ENCODE peak calls at places on chromosomes 13 and 19, in six cellular contexts. X, O, C, T, L and B are unnamed samples.

GRCh38 chr13:49935171-49936084 is 712 bp downstream of the SPRYD7 start:
- DNase-seq in X (no peak), O (peak), C (peak), T (peak), L (peak), B (peak)

GRCh38 chr13:99174533-99175100 is 26.0 kb upstream of the UBAC2 start:
- DNase-seq in X (no peak), O (no peak), C (no peak), T (no peak), L (no peak), B (no peak)

GRCh38 chr13:49690133-49690989 is 925 bp downstream of the EBPL start:
- DNase-seq in X (peak), O (no peak), C (no peak), T (no peak), L (peak), B (peak)

GRCh38 chr19:17333611-17334413 is 843 bp downstream of the ANO8 start:
- DNase-seq in X (no peak), O (peak), C (peak), T (peak), L (peak), B (peak)

GRCh38 chr19:1270854-1271527 is 1.9 kb downstream of the CIRBP start:
- DNase-seq in X (no peak), O (no peak), C (no peak), T (no peak), L (no peak), B (no peak)

GRCh38 chr13:44300895-44301638 is 72.6 kb upstream of the SERP2 start:
- DNase-seq in X (peak), O (peak), C (peak), T (peak), L (peak), B (peak)

GRCh38 chr13:113169277-113170272 is 11.1 kb downstream of the PROZ start:
- DNase-seq in X (no peak), O (no peak), C (no peak), T (no peak), L (no peak), B (no peak)

GRCh38 chr13:97254809-97255208 is 32.7 kb downstream of the MBNL2 start:
- DNase-seq in X (no peak), O (no peak), C (no peak), T (peak), L (peak), B (peak)

GRCh38 chr13:71525004-71525403 is 342.0 kb downstream of the DACH1 start:
- DNase-seq in X (no peak), O (no peak), C (no peak), T (no peak), L (no peak), B (no peak)

GRCh38 chr13:80297094-80297493 is 43.8 kb downstream of the SPRY2 start:
- DNase-seq in X (no peak), O (no peak), C (no peak), T (no peak), L (no peak), B (no peak)

GRCh38 chr13:111844682-111845081 is 222.3 kb upstream of the SOX1 start:
- DNase-seq in X (no peak), O (no peak), C (no peak), T (no peak), L (no peak), B (no peak)

GRCh38 chr13:31929031-31929770 is 102.4 kb upstream of the FRY start:
- DNase-seq in X (no peak), O (no peak), C (no peak), T (peak), L (no peak), B (peak)

GRCh38 chr13:41216160-41216559 is 21.8 kb upstream of the KBTBD7 start:
- DNase-seq in X (no peak), O (no peak), C (no peak), T (peak), L (peak), B (peak)

GRCh38 chr13:46382224-46382623 is 4.8 kb downstream of the RUBCNL start:
- DNase-seq in X (no peak), O (no peak), C (no peak), T (no peak), L (no peak), B (no peak)

GRCh38 chr13:50616101-50616500 is 227.4 kb downstream of the DLEU7 start:
- DNase-seq in X (no peak), O (no peak), C (no peak), T (peak), L (peak), B (peak)

GRCh38 chr13:100395698-100396373 is 192.8 kb downstream of the GGACT start:
- DNase-seq in X (no peak), O (no peak), C (no peak), T (no peak), L (no peak), B (no peak)

GRCh38 chr19:28012361-28012760 is 1200.6 kb downstream of the UQCRFS1 start:
- DNase-seq in X (no peak), O (no peak), C (no peak), T (no peak), L (no peak), B (no peak)

DNA sequence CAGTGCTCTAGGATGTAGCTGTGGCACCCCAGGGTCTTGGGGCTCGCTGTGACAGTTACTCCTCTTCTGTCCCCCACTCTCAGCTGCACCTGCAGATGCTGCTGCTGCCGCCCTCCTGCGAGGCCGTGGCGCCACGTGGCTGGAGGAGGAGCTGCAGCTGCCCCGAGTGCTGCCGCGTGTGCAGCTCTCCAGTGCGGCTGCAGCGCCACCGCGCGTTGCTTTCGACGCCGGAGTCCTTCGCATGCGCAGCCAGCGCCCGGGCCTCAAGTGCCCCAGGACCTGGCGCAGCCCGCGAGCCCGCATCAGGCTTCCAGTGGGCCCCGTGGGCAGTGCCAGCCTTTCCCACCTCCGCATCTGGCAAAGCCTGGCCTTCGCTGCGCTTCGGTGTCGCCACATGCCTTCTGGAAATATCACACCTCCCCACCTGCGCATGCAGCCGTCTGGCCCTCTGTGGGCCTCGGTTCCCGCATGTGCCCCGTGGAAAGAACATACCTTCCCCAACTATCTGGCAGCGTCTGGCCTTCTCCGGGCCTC is 692 bp upstream of the ZNF580 start:
- DNase-seq in X (peak), O (peak), C (peak), T (peak), L (no peak), B (peak)
- TF ChIP-seq CTCF in X (peak), O (peak), C (peak), T (peak), L (peak), B (peak)

GRCh38 chr19:49165865-49166301 is 8.3 kb downstream of the TRPM4 start:
- DNase-seq in X (no peak), O (peak), C (no peak), T (no peak), L (no peak), B (no peak)
- TF ChIP-seq CTCF in X (no peak), O (no peak), C (no peak), T (no peak), L (no peak), B (no peak)

DNA sequence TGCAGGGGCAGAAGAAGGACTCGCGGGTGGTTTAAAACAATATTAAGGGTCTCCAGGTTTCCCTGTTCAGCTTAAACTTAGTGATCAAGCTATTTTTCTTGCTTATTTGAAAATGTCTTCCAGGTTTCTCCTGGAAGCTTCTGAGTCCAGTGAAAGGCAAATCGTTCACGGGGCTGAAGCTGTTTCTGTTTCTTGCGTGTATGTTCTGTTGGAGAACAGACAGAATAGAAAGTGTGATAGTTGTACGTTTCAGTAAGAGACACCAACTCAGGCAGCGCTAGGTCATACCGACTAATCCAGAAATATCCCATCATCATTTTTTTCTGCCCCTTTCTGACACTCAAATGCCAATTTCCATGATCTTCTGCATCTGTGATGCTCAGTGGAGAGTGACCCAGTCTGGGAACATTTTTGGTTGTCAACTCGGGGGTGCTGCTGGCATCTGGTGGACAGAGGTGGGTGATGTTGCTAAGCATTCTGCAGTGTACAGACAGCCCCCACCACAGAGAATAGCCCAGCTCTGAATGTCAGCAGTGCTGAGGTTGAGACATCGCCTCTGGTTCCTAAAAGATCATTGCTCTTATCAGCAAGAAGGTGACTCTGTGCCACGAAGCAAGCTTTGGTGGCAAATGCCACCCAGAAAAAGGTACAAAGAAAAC is 4.3 kb downstream of the KLF2 start:
- DNase-seq in X (no peak), O (no peak), C (no peak), T (peak), L (no peak), B (peak)
- TF ChIP-seq CTCF in X (no peak), O (no peak), C (peak), T (peak), L (no peak), B (no peak)

GRCh38 chr13:34139660-34140059 is 321.7 kb downstream of the RFC3 start:
- DNase-seq in X (no peak), O (no peak), C (no peak), T (no peak), L (no peak), B (no peak)

DNA sequence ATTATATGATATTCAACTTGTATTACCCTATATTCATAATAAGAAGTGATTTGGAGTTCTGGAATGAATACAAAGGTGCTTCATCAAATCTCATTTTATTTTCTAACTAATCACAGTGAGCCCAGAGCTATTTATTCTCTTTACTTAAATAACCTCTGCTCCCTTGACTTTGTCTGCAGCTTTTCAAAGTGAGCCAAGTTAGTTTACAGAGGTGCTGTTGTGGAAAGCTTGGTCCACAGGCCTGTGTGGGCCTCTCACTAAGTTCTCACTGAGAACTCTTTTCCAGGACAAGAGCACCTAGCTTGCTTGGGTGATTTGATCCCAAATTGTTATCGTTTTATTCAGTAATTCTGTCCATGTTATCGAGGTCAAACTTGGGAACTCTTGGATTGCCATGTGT is 319.3 kb downstream of the RFC3 start:
- DNase-seq in X (no peak), O (no peak), C (no peak), T (no peak), L (no peak), B (no peak)
- TF ChIP-seq CTCF in X (no peak), O (no peak), C (no peak), T (no peak), L (no peak), B (no peak)

GRCh38 chr13:73549717-73550116 is 490.9 kb downstream of the KLF5 start:
- DNase-seq in X (no peak), O (no peak), C (no peak), T (no peak), L (no peak), B (no peak)

GRCh38 chr13:73547239-73547638 is 488.4 kb downstream of the KLF5 start:
- DNase-seq in X (no peak), O (no peak), C (no peak), T (no peak), L (peak), B (no peak)

GRCh38 chr13:73542446-73542845 is 483.6 kb downstream of the KLF5 start:
- DNase-seq in X (no peak), O (no peak), C (no peak), T (no peak), L (peak), B (no peak)

GRCh38 chr13:73548444-73548843 is 489.6 kb downstream of the KLF5 start:
- DNase-seq in X (no peak), O (no peak), C (no peak), T (no peak), L (no peak), B (no peak)

DNA sequence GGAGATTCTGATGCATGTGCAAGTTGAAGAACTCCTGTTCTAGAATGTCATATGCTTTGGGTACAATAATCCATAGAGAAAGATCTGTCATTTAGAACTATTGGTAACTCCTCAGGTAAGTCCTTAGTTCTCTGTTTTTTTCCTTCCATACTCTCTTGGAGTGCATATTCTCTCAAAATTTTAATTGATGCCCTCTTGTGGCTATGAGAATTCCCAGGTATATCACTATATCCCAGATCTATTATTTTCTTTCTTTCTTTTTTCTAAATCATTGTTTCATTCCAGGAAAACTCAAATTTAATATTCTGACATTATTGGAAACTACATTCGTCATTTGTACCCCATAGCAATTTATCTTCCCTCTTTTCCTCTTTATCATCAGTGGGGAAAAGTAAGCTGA is 485.4 kb downstream of the KLF5 start:
- DNase-seq in X (no peak), O (no peak), C (no peak), T (no peak), L (no peak), B (no peak)
- TF ChIP-seq CTCF in X (no peak), O (no peak), C (no peak), T (peak), L (peak), B (no peak)

DNA sequence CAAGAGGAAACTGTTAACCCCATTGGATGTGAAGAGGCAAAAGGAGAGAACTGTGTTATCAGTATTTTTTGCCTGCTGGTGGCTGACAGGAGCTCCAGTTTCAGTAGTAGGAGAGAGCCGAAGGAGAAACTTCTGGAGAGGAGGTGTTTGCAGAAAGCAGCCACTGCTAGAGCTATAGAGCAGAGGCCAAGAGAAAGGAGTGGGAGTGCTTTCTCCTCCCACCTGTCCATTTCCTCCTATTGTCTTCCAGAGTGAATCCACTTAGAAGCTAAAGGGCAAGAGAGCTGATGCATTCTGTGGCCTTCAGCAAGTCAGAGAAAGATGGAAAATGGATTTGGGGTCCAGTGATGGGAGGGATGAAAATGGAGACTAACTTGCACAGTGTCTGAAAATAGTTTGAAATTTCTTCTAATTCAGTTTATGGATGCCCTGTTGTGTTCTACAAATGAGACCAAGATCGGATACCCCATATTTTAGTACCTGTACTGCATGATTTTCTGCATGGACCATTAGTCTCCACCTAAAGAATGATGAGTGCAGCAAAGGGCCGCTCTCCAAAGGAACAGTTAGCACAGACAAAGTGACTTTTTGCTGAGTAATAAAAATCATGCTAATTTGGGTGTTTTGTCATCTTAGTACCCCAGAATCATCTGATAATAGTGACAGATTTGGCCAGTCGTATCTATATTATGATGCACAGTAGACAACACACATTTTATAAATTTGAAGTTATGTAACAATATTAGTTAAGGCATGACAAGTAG is 10.7 kb downstream of the HS6ST3 start:
- DNase-seq in X (no peak), O (no peak), C (no peak), T (no peak), L (no peak), B (no peak)
- TF ChIP-seq CTCF in X (no peak), O (no peak), C (no peak), T (no peak), L (no peak), B (no peak)

DNA sequence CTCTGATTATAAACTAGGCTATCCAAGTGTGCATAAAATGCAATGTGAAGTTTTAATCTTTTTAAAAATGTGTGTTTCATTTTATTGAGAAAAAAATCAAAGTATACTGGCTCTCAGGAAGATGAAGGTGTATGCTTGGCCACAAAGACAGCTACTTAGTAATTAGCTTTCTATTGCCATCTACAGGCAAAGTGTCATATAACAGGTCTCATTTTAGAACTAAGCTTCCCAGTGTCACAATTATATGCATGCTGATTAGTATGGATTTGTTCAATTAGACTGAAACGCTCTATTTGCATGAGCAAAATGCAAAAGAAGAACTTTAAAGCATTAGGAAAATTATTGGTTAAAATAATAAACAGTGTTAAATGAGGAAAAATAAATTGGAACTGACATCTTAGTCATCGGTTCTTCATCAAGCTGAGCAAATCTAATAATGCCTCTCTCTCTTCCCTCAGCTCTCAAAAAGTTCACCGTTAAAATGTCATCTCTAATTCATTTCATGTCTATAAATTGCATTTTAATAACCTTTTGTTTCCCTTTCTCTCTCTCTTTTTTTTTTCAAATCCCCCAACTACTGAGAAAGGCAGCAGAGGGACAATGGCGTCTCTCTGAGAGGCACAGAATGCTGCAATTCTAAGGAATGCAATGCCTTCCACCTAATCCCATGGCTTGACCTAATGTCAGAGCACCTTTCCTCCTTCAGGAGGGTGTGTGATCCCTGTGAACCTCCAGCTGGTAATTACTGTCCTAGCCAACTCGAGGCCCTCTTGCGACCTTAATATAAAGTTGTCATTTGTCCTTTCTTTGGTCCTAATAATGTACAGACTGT is 313.1 kb upstream of the MAB21L1 start:
- DNase-seq in X (no peak), O (peak), C (peak), T (peak), L (peak), B (no peak)
- TF ChIP-seq CTCF in X (peak), O (peak), C (peak), T (peak), L (peak), B (peak)

GRCh38 chr19:19663292-19664120 is at the start of gene ATP13A1:
- DNase-seq in X (peak), O (peak), C (peak), T (peak), L (peak), B (peak)
- TF ChIP-seq CTCF in X (peak), O (no peak), C (peak), T (peak), L (peak), B (peak)

GRCh38 chr19:30718728-30719127 is 346.5 kb downstream of the ZNF536 start:
- DNase-seq in X (peak), O (no peak), C (no peak), T (no peak), L (no peak), B (no peak)

GRCh38 chr19:30719189-30719990 is 347.2 kb downstream of the ZNF536 start:
- DNase-seq in X (peak), O (peak), C (peak), T (peak), L (no peak), B (peak)

GRCh38 chr19:30719991-30720329 is 347.8 kb downstream of the ZNF536 start:
- DNase-seq in X (peak), O (no peak), C (no peak), T (peak), L (no peak), B (peak)

GRCh38 chr19:30722801-30723200 is 350.6 kb downstream of the ZNF536 start:
- DNase-seq in X (no peak), O (no peak), C (no peak), T (no peak), L (no peak), B (no peak)

GRCh38 chr19:30722236-30722635 is 350.1 kb downstream of the ZNF536 start:
- DNase-seq in X (no peak), O (no peak), C (no peak), T (no peak), L (no peak), B (no peak)
- TF ChIP-seq CTCF in X (no peak), O (no peak), C (no peak), T (no peak), L (no peak), B (no peak)